ENCODE peak calls at places on chromosomes 11 and 22, in six cellular contexts. F, B, Q, E, V and Y are unnamed samples.

GRCh38 chr11:2885017-2885675 is 429 bp downstream of the CDKN1C start:
- DNase-seq in F (peak), B (no peak), Q (peak), E (no peak), V (no peak), Y (no peak)

GRCh38 chr11:93921695-93922468 is 71.5 kb upstream of the VSTM5 start:
- DNase-seq in F (peak), B (peak), Q (peak), E (peak), V (peak), Y (peak)

GRCh38 chr11:6303657-6304056 is 16.6 kb downstream of the CAVIN3 start:
- DNase-seq in F (peak), B (no peak), Q (no peak), E (no peak), V (no peak), Y (no peak)

GRCh38 chr11:126585388-126586302 is 230.2 kb downstream of the ST3GAL4 start:
- DNase-seq in F (peak), B (no peak), Q (no peak), E (peak), V (no peak), Y (peak)

GRCh38 chr11:34345991-34346480 is 11.8 kb downstream of the ABTB2 start:
- DNase-seq in F (no peak), B (no peak), Q (no peak), E (no peak), V (no peak), Y (no peak)

GRCh38 chr11:35927730-35928129 is 16.1 kb upstream of the LDLRAD3 start:
- DNase-seq in F (no peak), B (no peak), Q (no peak), E (peak), V (no peak), Y (peak)

GRCh38 chr11:86511086-86511551 is 136.4 kb downstream of the CCDC81 start:
- DNase-seq in F (no peak), B (no peak), Q (no peak), E (no peak), V (no peak), Y (peak)

GRCh38 chr11:15933896-15934625 is 422.3 kb downstream of the SOX6 start:
- DNase-seq in F (no peak), B (peak), Q (no peak), E (no peak), V (no peak), Y (peak)

GRCh38 chr22:49855491-49855911 is 1.9 kb downstream of the ZBED4 start:
- DNase-seq in F (no peak), B (no peak), Q (no peak), E (no peak), V (no peak), Y (peak)

GRCh38 chr11:61860054-61860903 is 31.1 kb downstream of the FADS3 start:
- DNase-seq in F (no peak), B (no peak), Q (peak), E (peak), V (peak), Y (no peak)

GRCh38 chr22:26134654-26135330 is 34.5 kb upstream of the SEZ6L start:
- DNase-seq in F (no peak), B (peak), Q (no peak), E (no peak), V (peak), Y (no peak)

GRCh38 chr11:2776351-2777061 is 76.7 kb upstream of the KCNQ1OT1 start:
- DNase-seq in F (no peak), B (no peak), Q (no peak), E (no peak), V (no peak), Y (no peak)

GRCh38 chr22:36065775-36066544 is 37.3 kb upstream of the RBFOX2 start:
- DNase-seq in F (peak), B (peak), Q (peak), E (peak), V (peak), Y (peak)

GRCh38 chr11:83161610-83162199 is 4.8 kb downstream of the PCF11 start:
- DNase-seq in F (no peak), B (no peak), Q (no peak), E (no peak), V (no peak), Y (no peak)

GRCh38 chr22:48669226-48669625 is 1158.4 kb downstream of the BRD1 start:
- DNase-seq in F (no peak), B (no peak), Q (no peak), E (no peak), V (no peak), Y (no peak)

GRCh38 chr22:31846161-31847115 is 92.6 kb downstream of the DEPDC5 start:
- DNase-seq in F (no peak), B (no peak), Q (peak), E (no peak), V (no peak), Y (no peak)

GRCh38 chr11:60511393-60511792 is 3.8 kb upstream of the MS4A13 start:
- DNase-seq in F (no peak), B (no peak), Q (no peak), E (no peak), V (no peak), Y (no peak)

GRCh38 chr11:12066799-12067508 is 43.4 kb upstream of the MICAL2 start:
- DNase-seq in F (peak), B (no peak), Q (no peak), E (no peak), V (no peak), Y (peak)

GRCh38 chr11:43989162-43989961 is 46.9 kb downstream of the C11orf96 start:
- DNase-seq in F (no peak), B (no peak), Q (no peak), E (no peak), V (no peak), Y (no peak)

GRCh38 chr11:113289341-113290187 is 24.8 kb upstream of the TTC12 start:
- DNase-seq in F (peak), B (peak), Q (peak), E (no peak), V (peak), Y (peak)

DNA sequence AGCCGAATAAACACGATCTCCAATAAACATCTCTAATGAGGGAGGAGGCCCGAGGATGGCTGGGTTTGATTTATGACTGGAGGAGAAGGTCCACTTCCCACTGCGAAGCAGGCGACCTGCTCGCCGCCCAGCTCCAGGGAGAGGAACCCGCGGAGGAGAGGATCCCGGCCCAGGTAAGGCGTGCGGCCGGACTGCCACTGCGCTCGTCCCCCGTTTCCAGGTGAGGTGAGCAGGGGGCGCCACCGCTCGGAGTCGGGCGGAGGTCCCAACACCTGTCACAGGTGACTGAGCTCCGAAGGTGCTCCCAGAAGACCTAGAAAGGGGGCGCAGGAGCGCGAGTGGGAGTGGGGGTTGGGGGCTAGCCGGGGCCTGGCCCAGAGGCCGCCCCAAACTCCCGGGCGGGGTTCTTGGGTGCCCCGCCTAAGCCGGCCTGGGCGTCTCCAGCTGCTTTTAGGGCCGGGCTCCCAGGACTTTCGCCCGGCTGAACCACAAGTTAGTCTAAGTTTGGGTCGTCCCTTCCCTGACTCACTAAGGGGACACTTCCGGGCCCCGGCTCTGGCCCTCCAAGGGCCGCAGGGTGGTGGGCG is 5.4 kb upstream of the PAX6 start:
- DNase-seq in F (peak), B (peak), Q (peak), E (no peak), V (no peak), Y (no peak)
- H3K4me3 ChIP-seq in F (peak), B (peak), Q (peak), E (peak), V (peak), Y (peak)

DNA sequence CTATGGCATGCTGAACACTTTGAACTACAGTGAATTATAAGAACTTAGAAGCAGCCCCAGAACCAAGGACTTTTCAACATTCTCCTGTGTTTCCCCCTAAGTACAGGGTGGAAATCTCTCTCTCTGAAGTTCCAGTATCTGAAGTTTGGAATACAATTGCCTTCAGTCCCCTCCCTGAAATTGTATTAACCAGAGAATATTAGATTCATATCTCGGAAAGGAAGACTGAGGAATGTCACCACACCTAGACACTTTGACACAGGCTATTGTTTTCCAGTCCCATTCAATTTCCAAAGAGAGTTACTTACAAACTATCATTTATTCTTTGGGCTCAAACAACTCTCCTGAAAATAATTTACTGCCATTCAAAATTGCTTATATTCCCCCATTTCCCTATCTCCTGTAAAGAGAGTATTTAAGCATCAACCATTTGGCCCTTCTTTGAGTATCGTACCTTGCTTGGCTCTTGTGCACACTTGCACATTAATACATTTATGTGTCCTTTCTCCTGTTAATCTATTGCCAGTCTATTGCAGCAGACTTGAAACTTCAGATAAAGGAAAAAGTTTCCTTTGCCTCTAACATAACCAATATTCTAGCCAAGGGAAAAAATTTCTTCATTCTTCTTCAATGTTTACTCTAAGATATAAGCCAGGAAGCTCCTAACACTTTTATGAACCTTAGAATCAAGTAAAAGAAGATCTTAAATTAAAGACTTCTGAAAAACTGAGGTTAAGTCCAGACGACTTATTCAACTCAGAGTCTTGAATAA is 402.4 kb upstream of the DDI1 start:
- DNase-seq in F (no peak), B (no peak), Q (no peak), E (no peak), V (no peak), Y (no peak)
- H3K9ac ChIP-seq in F (no peak), B (no peak), Q (no peak), E (no peak), V (no peak), Y (no peak)

DNA sequence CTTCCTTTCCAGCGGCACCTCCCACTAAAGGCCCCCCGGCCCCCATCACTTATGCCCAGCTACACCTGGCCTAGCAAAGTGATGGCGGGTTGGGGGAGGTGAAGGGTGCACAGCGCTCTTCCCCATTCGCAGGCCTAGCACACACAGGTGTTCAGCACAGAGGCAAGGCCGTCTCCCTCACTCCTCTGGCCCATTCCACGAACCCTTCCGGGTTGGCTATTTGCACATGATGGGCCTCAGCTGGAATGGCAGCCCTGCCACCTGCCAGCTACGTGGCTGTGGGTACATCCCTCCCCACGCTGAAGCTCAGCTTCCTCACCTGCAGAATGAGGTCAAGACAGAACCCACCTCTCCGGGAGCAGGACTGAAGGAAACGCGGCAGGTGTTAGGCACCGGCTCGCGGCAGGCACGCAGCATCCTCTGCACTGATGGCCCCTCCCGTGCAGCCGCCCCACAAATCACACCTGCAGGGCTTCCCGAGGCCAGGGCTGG is 4.8 kb downstream of the KIAA0930 start:
- DNase-seq in F (no peak), B (no peak), Q (no peak), E (no peak), V (no peak), Y (no peak)
- H3K4me3 ChIP-seq in F (no peak), B (no peak), Q (no peak), E (no peak), V (no peak), Y (no peak)

DNA sequence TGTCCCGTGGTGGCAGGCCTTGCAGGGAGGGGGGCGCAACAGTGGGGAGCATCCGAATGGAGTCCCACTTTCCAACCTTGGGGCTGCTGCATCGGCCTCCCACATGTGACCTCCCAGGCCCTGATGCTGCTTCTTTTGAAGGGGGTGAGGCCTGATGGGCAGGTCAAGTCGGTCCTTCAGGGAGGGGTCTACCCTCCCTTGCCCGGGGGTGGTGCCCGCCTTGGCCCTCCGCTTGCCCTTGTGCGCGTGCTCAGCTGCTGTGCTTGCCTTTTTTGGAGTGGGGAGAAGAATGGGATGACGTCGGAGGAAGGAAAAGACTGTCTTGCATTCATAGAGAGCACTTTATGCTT is 66.9 kb downstream of the PRDM11 start:
- DNase-seq in F (no peak), B (no peak), Q (no peak), E (no peak), V (no peak), Y (no peak)
- H3K9ac ChIP-seq in F (no peak), B (no peak), Q (no peak), E (no peak), V (no peak), Y (no peak)

DNA sequence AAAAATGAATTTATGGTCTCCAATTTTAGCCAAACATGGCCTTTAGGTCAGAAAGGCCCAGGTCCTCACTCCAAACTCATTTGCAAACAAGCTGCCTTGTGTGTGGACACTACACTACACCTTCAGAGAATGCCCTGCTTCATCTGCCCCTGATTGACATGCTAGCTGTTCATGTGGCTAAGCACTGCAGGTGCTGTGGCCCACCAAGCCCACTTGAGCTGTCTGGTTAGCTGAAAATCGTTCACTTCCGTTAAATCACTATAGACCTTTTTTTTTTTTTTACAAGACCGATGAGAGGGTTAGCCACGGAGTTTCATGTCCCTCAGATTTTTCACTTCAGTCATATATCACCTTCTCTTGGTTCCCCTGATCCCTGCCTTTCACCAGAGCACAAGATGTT is 39.3 kb downstream of the NF2 start:
- DNase-seq in F (no peak), B (no peak), Q (no peak), E (no peak), V (no peak), Y (no peak)
- H3K4me3 ChIP-seq in F (no peak), B (no peak), Q (no peak), E (no peak), V (no peak), Y (no peak)

GRCh38 chr11:8083871-8084281 is 2.9 kb downstream of the TUB start:
- DNase-seq in F (peak), B (no peak), Q (no peak), E (no peak), V (no peak), Y (no peak)
- H3K9ac ChIP-seq in F (no peak), B (no peak), Q (no peak), E (no peak), V (no peak), Y (no peak)

DNA sequence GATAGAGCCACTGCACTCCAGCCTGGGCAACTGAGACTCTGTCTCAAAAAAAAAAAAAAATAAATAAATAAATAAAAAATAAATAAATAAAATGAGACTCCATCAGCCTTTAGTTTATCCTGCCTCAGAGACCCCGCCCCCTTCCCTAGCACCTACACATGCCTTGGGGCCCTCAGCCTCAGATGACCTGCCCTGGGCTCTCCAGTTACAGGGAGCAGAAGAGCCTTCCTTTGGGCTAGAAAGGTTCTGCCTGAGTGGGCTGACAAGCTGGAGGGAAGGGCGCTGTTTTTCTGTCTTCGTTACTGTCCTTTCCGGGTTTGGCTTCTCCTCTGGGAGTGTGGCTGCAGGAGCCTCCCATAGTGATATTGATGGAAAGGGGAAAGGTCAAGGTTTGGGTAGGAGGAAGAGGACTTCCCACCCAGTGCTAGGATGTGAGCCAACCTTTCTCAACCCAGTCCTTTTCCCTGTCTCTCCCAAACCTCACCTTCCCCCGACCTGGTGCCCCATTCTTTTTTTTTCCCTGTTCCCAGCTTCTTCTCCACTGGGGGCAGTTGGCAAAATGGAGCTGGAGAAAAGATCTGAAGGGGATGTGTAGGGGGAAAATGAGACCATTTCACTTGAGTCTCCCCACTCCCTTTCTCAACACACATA is 1.5 kb upstream of the SF3B2 start:
- DNase-seq in F (no peak), B (peak), Q (no peak), E (no peak), V (no peak), Y (no peak)
- H3K4me3 ChIP-seq in F (peak), B (peak), Q (peak), E (no peak), V (peak), Y (no peak)

GRCh38 chr11:102761646-102762238 is 18.7 kb downstream of the MMP10 start:
- DNase-seq in F (no peak), B (no peak), Q (no peak), E (no peak), V (no peak), Y (no peak)

GRCh38 chr11:102760355-102761035 is 19.9 kb downstream of the MMP10 start:
- DNase-seq in F (no peak), B (no peak), Q (no peak), E (no peak), V (peak), Y (peak)

GRCh38 chr11:102763440-102763839 is 17.0 kb downstream of the MMP10 start:
- DNase-seq in F (no peak), B (no peak), Q (no peak), E (no peak), V (no peak), Y (peak)

GRCh38 chr11:102757823-102758549 is 22.4 kb downstream of the MMP10 start:
- DNase-seq in F (no peak), B (no peak), Q (no peak), E (no peak), V (no peak), Y (peak)

GRCh38 chr11:102762414-102762813 is 18.0 kb downstream of the MMP10 start:
- DNase-seq in F (peak), B (no peak), Q (no peak), E (no peak), V (no peak), Y (peak)
- H3K9ac ChIP-seq in F (no peak), B (no peak), Q (no peak), E (peak), V (no peak), Y (no peak)

GRCh38 chr11:73142128-73142377 is at the start of gene FCHSD2:
- DNase-seq in F (no peak), B (no peak), Q (peak), E (no peak), V (no peak), Y (no peak)

GRCh38 chr11:73141031-73141308 is 1.1 kb downstream of the FCHSD2 start:
- DNase-seq in F (no peak), B (no peak), Q (peak), E (no peak), V (no peak), Y (peak)

GRCh38 chr11:73143126-73143838 is 1.2 kb upstream of the FCHSD2 start:
- DNase-seq in F (peak), B (no peak), Q (peak), E (no peak), V (no peak), Y (no peak)

GRCh38 chr11:73140213-73141030 is 1.7 kb downstream of the FCHSD2 start:
- DNase-seq in F (peak), B (peak), Q (no peak), E (no peak), V (no peak), Y (peak)

GRCh38 chr11:73141309-73142127 is 600 bp downstream of the FCHSD2 start:
- DNase-seq in F (peak), B (peak), Q (peak), E (no peak), V (peak), Y (peak)
- H3K4me3 ChIP-seq in F (peak), B (peak), Q (peak), E (peak), V (peak), Y (peak)

DNA sequence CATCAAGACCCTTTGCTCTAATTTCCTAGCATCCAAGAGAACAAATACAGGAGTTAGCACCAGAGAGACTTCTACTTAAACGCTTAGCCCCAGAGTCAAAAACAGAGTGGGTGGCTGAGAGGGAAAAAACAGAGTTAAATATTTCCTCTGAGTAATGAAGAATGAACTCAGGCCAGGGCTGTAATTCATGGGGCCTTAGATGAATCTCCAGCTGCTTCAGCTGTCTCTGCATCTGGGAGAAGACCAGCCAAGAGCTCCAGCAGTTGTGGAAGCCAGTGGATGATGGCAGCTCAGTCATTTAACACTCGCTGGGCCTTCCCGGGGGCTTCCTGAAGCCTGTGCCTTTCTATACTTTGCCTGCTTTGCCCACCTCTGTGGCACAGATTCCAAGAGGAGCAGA is 5.7 kb upstream of the ADAMTS15 start:
- DNase-seq in F (no peak), B (no peak), Q (no peak), E (no peak), V (no peak), Y (no peak)
- H3K9ac ChIP-seq in F (no peak), B (no peak), Q (no peak), E (no peak), V (no peak), Y (no peak)